ENCODE peak calls at places on chromosomes 1 and 21, in ten cellular contexts. Y, K, J, E, G, H, N, X, A and D are unnamed samples.

GRCh38 chr1:119958223-119958622 is 61.9 kb upstream of the ADAM30 start:
- DNase-seq in Y (no peak), K (no peak), J (no peak), E (no peak), G (no peak), H (no peak), N (no peak), X (no peak), A (no peak), D (no peak)

GRCh38 chr1:41118645-41119044 is 97.1 kb upstream of the SLFNL1 start:
- DNase-seq in Y (no peak), K (no peak), J (no peak), E (no peak), G (no peak), H (no peak), N (no peak), X (no peak), A (no peak), D (no peak)

GRCh38 chr21:42068592-42068991 is 2.5 kb upstream of the UMODL1 start:
- DNase-seq in Y (no peak), K (no peak), J (no peak), E (no peak), G (no peak), H (no peak), N (no peak), X (no peak), A (no peak), D (no peak)

GRCh38 chr1:238596703-238597102 is 706.0 kb upstream of the ZP4 start:
- DNase-seq in Y (no peak), K (no peak), J (no peak), E (no peak), G (no peak), H (no peak), N (no peak), X (no peak), A (no peak), D (no peak)

GRCh38 chr21:36699026-36699545 is at the start of gene SIM2:
- DNase-seq in Y (no peak), K (peak; percentile 73), J (no peak), E (peak; percentile 56), G (no peak), H (peak; percentile 72), N (peak; percentile 78), X (peak; percentile 67), A (peak; percentile 58), D (no peak)

GRCh38 chr1:172386046-172386445 is 34.4 kb upstream of the C1orf105 start:
- DNase-seq in Y (no peak), K (no peak), J (no peak), E (no peak), G (no peak), H (no peak), N (no peak), X (no peak), A (no peak), D (no peak)

GRCh38 chr1:56577859-56578663 is 1.3 kb downstream of the PLPP3 start:
- DNase-seq in Y (peak; percentile 4), K (peak; percentile 60), J (peak; percentile 1), E (peak; percentile 48), G (peak; percentile 32), H (peak; percentile 18), N (peak; percentile 30), X (peak; percentile 70), A (peak; percentile 52), D (peak; percentile 77)

GRCh38 chr1:74470936-74471335 is 41.5 kb downstream of the LRRC53 start:
- DNase-seq in Y (no peak), K (no peak), J (no peak), E (no peak), G (no peak), H (no peak), N (no peak), X (no peak), A (no peak), D (no peak)

GRCh38 chr1:11967028-11967547 is 13.2 kb upstream of the MFN2 start:
- DNase-seq in Y (no peak), K (peak; percentile 64), J (no peak), E (peak; percentile 77), G (no peak), H (peak; percentile 43), N (peak; percentile 75), X (peak; percentile 45), A (no peak), D (no peak)

GRCh38 chr1:109239580-109240068 is 9.7 kb upstream of the CELSR2 start:
- DNase-seq in Y (no peak), K (peak; percentile 78), J (peak; percentile 37), E (no peak), G (no peak), H (no peak), N (peak; percentile 53), X (peak; percentile 55), A (no peak), D (no peak)

GRCh38 chr1:227945891-227946623 is 1.7 kb downstream of the WNT9A start:
- DNase-seq in Y (no peak), K (no peak), J (no peak), E (peak; percentile 93), G (peak; percentile 21), H (no peak), N (peak; percentile 81), X (peak; percentile 35), A (peak; percentile 50), D (peak; percentile 73)

GRCh38 chr1:160987359-160988062 is 32.9 kb upstream of the ITLN2 start:
- DNase-seq in Y (no peak), K (no peak), J (no peak), E (no peak), G (no peak), H (no peak), N (no peak), X (no peak), A (no peak), D (no peak)

GRCh38 chr1:1347663-1348419 is 1.4 kb downstream of the DVL1 start:
- DNase-seq in Y (no peak), K (peak; percentile 49), J (no peak), E (no peak), G (no peak), H (peak; percentile 41), N (no peak), X (no peak), A (no peak), D (no peak)

GRCh38 chr21:30434033-30434631 is 4.1 kb downstream of the KRTAP13-4 start:
- DNase-seq in Y (peak; percentile 4), K (peak; percentile 62), J (peak; percentile 24), E (peak; percentile 21), G (no peak), H (peak; percentile 6), N (peak; percentile 46), X (peak; percentile 12), A (no peak), D (no peak)

GRCh38 chr1:230085178-230085515 is 18.1 kb downstream of the GALNT2 start:
- DNase-seq in Y (no peak), K (no peak), J (no peak), E (no peak), G (no peak), H (no peak), N (no peak), X (no peak), A (no peak), D (no peak)

GRCh38 chr1:169513208-169513607 is 27.5 kb upstream of the SLC19A2 start:
- DNase-seq in Y (no peak), K (no peak), J (no peak), E (no peak), G (no peak), H (no peak), N (no peak), X (no peak), A (no peak), D (no peak)

GRCh38 chr1:227928811-227929375 is 18.8 kb downstream of the WNT9A start:
- DNase-seq in Y (no peak), K (no peak), J (no peak), E (no peak), G (no peak), H (no peak), N (no peak), X (no peak), A (no peak), D (no peak)

GRCh38 chr1:48810740-48811139 is 34.0 kb upstream of the BEND5 start:
- DNase-seq in Y (no peak), K (no peak), J (no peak), E (no peak), G (no peak), H (no peak), N (no peak), X (no peak), A (no peak), D (no peak)

GRCh38 chr21:43339668-43340067 is 87.3 kb downstream of the SIK1 start:
- DNase-seq in Y (no peak), K (no peak), J (no peak), E (no peak), G (no peak), H (no peak), N (no peak), X (no peak), A (no peak), D (no peak)

GRCh38 chr1:159012495-159012894 is 2.8 kb downstream of the IFI16 start:
- DNase-seq in Y (peak; percentile 61), K (no peak), J (peak; percentile 66), E (no peak), G (no peak), H (no peak), N (peak; percentile 15), X (no peak), A (peak; percentile 71), D (no peak)

GRCh38 chr1:71240656-71241055 is 159.8 kb upstream of the ZRANB2 start:
- DNase-seq in Y (no peak), K (no peak), J (no peak), E (no peak), G (no peak), H (no peak), N (no peak), X (no peak), A (no peak), D (no peak)

GRCh38 chr21:46065215-46065992 is 32.5 kb upstream of the COL6A2 start:
- DNase-seq in Y (no peak), K (no peak), J (no peak), E (no peak), G (no peak), H (no peak), N (no peak), X (no peak), A (peak; percentile 52), D (peak; percentile 62)

GRCh38 chr1:172638885-172639831 is 19.7 kb upstream of the FASLG start:
- DNase-seq in Y (peak; percentile 75), K (no peak), J (peak; percentile 84), E (peak; percentile 91), G (no peak), H (peak; percentile 38), N (peak; percentile 97), X (no peak), A (peak; percentile 82), D (no peak)

GRCh38 chr1:41497056-41497440 is 12.6 kb upstream of the EDN2 start:
- DNase-seq in Y (no peak), K (no peak), J (no peak), E (no peak), G (no peak), H (no peak), N (no peak), X (no peak), A (no peak), D (no peak)

GRCh38 chr21:16634522-16634914 is 878.3 kb upstream of the CXADR start:
- DNase-seq in Y (no peak), K (no peak), J (no peak), E (no peak), G (no peak), H (no peak), N (no peak), X (peak; percentile 89), A (no peak), D (no peak)

GRCh38 chr1:214747050-214747615 is 144.1 kb downstream of the CENPF start:
- DNase-seq in Y (no peak), K (no peak), J (no peak), E (no peak), G (no peak), H (no peak), N (no peak), X (no peak), A (no peak), D (no peak)